ENCODE peak calls at places on chromosomes 1 and 21, in ten cellular contexts. One of them, this sample, is unnamed.

GRCh38 chr1:9778905-9779304 is 44.9 kb downstream of the CLSTN1 start:
- DNase-seq in HT1080: no peak
- DNase-seq in hippocampal formation: no peak
- DNase-seq in uterus: no peak
- DNase-seq in stimulated activated CD8-positive, alpha-beta memory T cell treated with anti-CD3 and anti-CD28 coated beads, Interleukin-2, amount 100 ng/mL, for 48 hours: no peak
- DNase-seq in neural crest cell: no peak
- DNase-seq in ascending aorta: no peak
- DNase-seq in LoVo: no peak
- DNase-seq in EL: no peak
- DNase-seq in cardiac fibroblast: no peak
- DNase-seq in this sample: no peak

GRCh38 chr1:107785506-107786213 is 179.3 kb downstream of the VAV3 start:
- DNase-seq in HT1080: no peak
- DNase-seq in hippocampal formation: no peak
- DNase-seq in uterus: no peak
- DNase-seq in stimulated activated CD8-positive, alpha-beta memory T cell treated with anti-CD3 and anti-CD28 coated beads, Interleukin-2, amount 100 ng/mL, for 48 hours: no peak
- DNase-seq in neural crest cell: no peak
- DNase-seq in ascending aorta: no peak
- DNase-seq in LoVo: no peak
- DNase-seq in EL: no peak
- DNase-seq in cardiac fibroblast: no peak
- DNase-seq in this sample: no peak

GRCh38 chr1:25053576-25054075 is 123.5 kb upstream of the RUNX3 start:
- DNase-seq in HT1080: no peak
- DNase-seq in hippocampal formation: no peak
- DNase-seq in uterus: no peak
- DNase-seq in stimulated activated CD8-positive, alpha-beta memory T cell treated with anti-CD3 and anti-CD28 coated beads, Interleukin-2, amount 100 ng/mL, for 48 hours: no peak
- DNase-seq in neural crest cell: no peak
- DNase-seq in ascending aorta: no peak
- DNase-seq in LoVo: no peak
- DNase-seq in EL: no peak
- DNase-seq in cardiac fibroblast: no peak
- DNase-seq in this sample: no peak

GRCh38 chr1:29236993-29237905 is 927 bp downstream of the PTPRU start:
- DNase-seq in HT1080: peak
- DNase-seq in hippocampal formation: no peak
- DNase-seq in uterus: peak
- DNase-seq in stimulated activated CD8-positive, alpha-beta memory T cell treated with anti-CD3 and anti-CD28 coated beads, Interleukin-2, amount 100 ng/mL, for 48 hours: no peak
- DNase-seq in neural crest cell: peak
- DNase-seq in ascending aorta: peak
- DNase-seq in LoVo: peak
- DNase-seq in EL: peak
- DNase-seq in cardiac fibroblast: peak
- DNase-seq in this sample: peak

GRCh38 chr1:2356401-2356800 is 35.0 kb downstream of the MORN1 start:
- DNase-seq in HT1080: no peak
- DNase-seq in hippocampal formation: no peak
- DNase-seq in uterus: no peak
- DNase-seq in stimulated activated CD8-positive, alpha-beta memory T cell treated with anti-CD3 and anti-CD28 coated beads, Interleukin-2, amount 100 ng/mL, for 48 hours: no peak
- DNase-seq in neural crest cell: no peak
- DNase-seq in ascending aorta: no peak
- DNase-seq in LoVo: no peak
- DNase-seq in EL: no peak
- DNase-seq in cardiac fibroblast: no peak
- DNase-seq in this sample: no peak

GRCh38 chr1:53340660-53341520 is 13.0 kb upstream of the LRP8 start:
- DNase-seq in HT1080: peak
- DNase-seq in hippocampal formation: no peak
- DNase-seq in uterus: no peak
- DNase-seq in stimulated activated CD8-positive, alpha-beta memory T cell treated with anti-CD3 and anti-CD28 coated beads, Interleukin-2, amount 100 ng/mL, for 48 hours: peak
- DNase-seq in neural crest cell: no peak
- DNase-seq in ascending aorta: peak
- DNase-seq in LoVo: no peak
- DNase-seq in EL: no peak
- DNase-seq in cardiac fibroblast: no peak
- DNase-seq in this sample: no peak

GRCh38 chr1:225973158-225973557 is 26.0 kb downstream of the SDE2 start:
- DNase-seq in HT1080: no peak
- DNase-seq in hippocampal formation: no peak
- DNase-seq in uterus: no peak
- DNase-seq in stimulated activated CD8-positive, alpha-beta memory T cell treated with anti-CD3 and anti-CD28 coated beads, Interleukin-2, amount 100 ng/mL, for 48 hours: no peak
- DNase-seq in neural crest cell: no peak
- DNase-seq in ascending aorta: no peak
- DNase-seq in LoVo: no peak
- DNase-seq in EL: no peak
- DNase-seq in cardiac fibroblast: no peak
- DNase-seq in this sample: no peak

GRCh38 chr1:1318131-1318652 is 6.3 kb downstream of the INTS11 start:
- DNase-seq in HT1080: peak
- DNase-seq in hippocampal formation: peak
- DNase-seq in uterus: peak
- DNase-seq in stimulated activated CD8-positive, alpha-beta memory T cell treated with anti-CD3 and anti-CD28 coated beads, Interleukin-2, amount 100 ng/mL, for 48 hours: no peak
- DNase-seq in neural crest cell: no peak
- DNase-seq in ascending aorta: peak
- DNase-seq in LoVo: peak
- DNase-seq in EL: peak
- DNase-seq in cardiac fibroblast: peak
- DNase-seq in this sample: no peak

GRCh38 chr1:187415065-187415464 is 586.3 kb downstream of the PLA2G4A start:
- DNase-seq in HT1080: no peak
- DNase-seq in hippocampal formation: no peak
- DNase-seq in uterus: no peak
- DNase-seq in stimulated activated CD8-positive, alpha-beta memory T cell treated with anti-CD3 and anti-CD28 coated beads, Interleukin-2, amount 100 ng/mL, for 48 hours: no peak
- DNase-seq in neural crest cell: no peak
- DNase-seq in ascending aorta: no peak
- DNase-seq in LoVo: no peak
- DNase-seq in EL: no peak
- DNase-seq in cardiac fibroblast: no peak
- DNase-seq in this sample: no peak

GRCh38 chr1:152871731-152872126 is 6.4 kb upstream of the SMCP start:
- DNase-seq in HT1080: no peak
- DNase-seq in hippocampal formation: no peak
- DNase-seq in uterus: no peak
- DNase-seq in stimulated activated CD8-positive, alpha-beta memory T cell treated with anti-CD3 and anti-CD28 coated beads, Interleukin-2, amount 100 ng/mL, for 48 hours: no peak
- DNase-seq in neural crest cell: no peak
- DNase-seq in ascending aorta: no peak
- DNase-seq in LoVo: no peak
- DNase-seq in EL: no peak
- DNase-seq in cardiac fibroblast: no peak
- DNase-seq in this sample: no peak

GRCh38 chr21:37145635-37146111 is 72.6 kb downstream of the TTC3 start:
- DNase-seq in HT1080: peak
- DNase-seq in hippocampal formation: no peak
- DNase-seq in uterus: no peak
- DNase-seq in stimulated activated CD8-positive, alpha-beta memory T cell treated with anti-CD3 and anti-CD28 coated beads, Interleukin-2, amount 100 ng/mL, for 48 hours: no peak
- DNase-seq in neural crest cell: no peak
- DNase-seq in ascending aorta: no peak
- DNase-seq in LoVo: no peak
- DNase-seq in EL: peak
- DNase-seq in cardiac fibroblast: peak
- DNase-seq in this sample: peak

GRCh38 chr1:212166296-212167039 is 118.7 kb upstream of the PPP2R5A start:
- DNase-seq in HT1080: no peak
- DNase-seq in hippocampal formation: no peak
- DNase-seq in uterus: no peak
- DNase-seq in stimulated activated CD8-positive, alpha-beta memory T cell treated with anti-CD3 and anti-CD28 coated beads, Interleukin-2, amount 100 ng/mL, for 48 hours: no peak
- DNase-seq in neural crest cell: no peak
- DNase-seq in ascending aorta: no peak
- DNase-seq in LoVo: no peak
- DNase-seq in EL: no peak
- DNase-seq in cardiac fibroblast: no peak
- DNase-seq in this sample: no peak

GRCh38 chr21:37338671-37339526 is 27.7 kb upstream of the DYRK1A start:
- DNase-seq in HT1080: peak
- DNase-seq in hippocampal formation: no peak
- DNase-seq in uterus: peak
- DNase-seq in stimulated activated CD8-positive, alpha-beta memory T cell treated with anti-CD3 and anti-CD28 coated beads, Interleukin-2, amount 100 ng/mL, for 48 hours: no peak
- DNase-seq in neural crest cell: no peak
- DNase-seq in ascending aorta: peak
- DNase-seq in LoVo: peak
- DNase-seq in EL: peak
- DNase-seq in cardiac fibroblast: peak
- DNase-seq in this sample: no peak

GRCh38 chr1:30695481-30695880 is 27.9 kb downstream of the MATN1 start:
- DNase-seq in HT1080: no peak
- DNase-seq in hippocampal formation: no peak
- DNase-seq in uterus: peak
- DNase-seq in stimulated activated CD8-positive, alpha-beta memory T cell treated with anti-CD3 and anti-CD28 coated beads, Interleukin-2, amount 100 ng/mL, for 48 hours: no peak
- DNase-seq in neural crest cell: no peak
- DNase-seq in ascending aorta: peak
- DNase-seq in LoVo: no peak
- DNase-seq in EL: no peak
- DNase-seq in cardiac fibroblast: no peak
- DNase-seq in this sample: no peak

GRCh38 chr1:218739426-218739825 is 394.3 kb downstream of the TGFB2 start:
- DNase-seq in HT1080: no peak
- DNase-seq in hippocampal formation: no peak
- DNase-seq in uterus: peak
- DNase-seq in stimulated activated CD8-positive, alpha-beta memory T cell treated with anti-CD3 and anti-CD28 coated beads, Interleukin-2, amount 100 ng/mL, for 48 hours: no peak
- DNase-seq in neural crest cell: no peak
- DNase-seq in ascending aorta: no peak
- DNase-seq in LoVo: no peak
- DNase-seq in EL: no peak
- DNase-seq in cardiac fibroblast: peak
- DNase-seq in this sample: no peak

GRCh38 chr1:27607239-27607804 is 3.4 kb upstream of the AHDC1 start:
- DNase-seq in HT1080: no peak
- DNase-seq in hippocampal formation: no peak
- DNase-seq in uterus: no peak
- DNase-seq in stimulated activated CD8-positive, alpha-beta memory T cell treated with anti-CD3 and anti-CD28 coated beads, Interleukin-2, amount 100 ng/mL, for 48 hours: no peak
- DNase-seq in neural crest cell: peak
- DNase-seq in ascending aorta: no peak
- DNase-seq in LoVo: no peak
- DNase-seq in EL: no peak
- DNase-seq in cardiac fibroblast: peak
- DNase-seq in this sample: peak

GRCh38 chr1:180098242-180098995 is 56.2 kb upstream of the QSOX1 start:
- DNase-seq in HT1080: peak
- DNase-seq in hippocampal formation: no peak
- DNase-seq in uterus: peak
- DNase-seq in stimulated activated CD8-positive, alpha-beta memory T cell treated with anti-CD3 and anti-CD28 coated beads, Interleukin-2, amount 100 ng/mL, for 48 hours: no peak
- DNase-seq in neural crest cell: no peak
- DNase-seq in ascending aorta: no peak
- DNase-seq in LoVo: no peak
- DNase-seq in EL: peak
- DNase-seq in cardiac fibroblast: peak
- DNase-seq in this sample: no peak

GRCh38 chr1:186806477-186806876 is 22.3 kb upstream of the PLA2G4A start:
- DNase-seq in HT1080: no peak
- DNase-seq in hippocampal formation: no peak
- DNase-seq in uterus: no peak
- DNase-seq in stimulated activated CD8-positive, alpha-beta memory T cell treated with anti-CD3 and anti-CD28 coated beads, Interleukin-2, amount 100 ng/mL, for 48 hours: no peak
- DNase-seq in neural crest cell: no peak
- DNase-seq in ascending aorta: no peak
- DNase-seq in LoVo: no peak
- DNase-seq in EL: peak
- DNase-seq in cardiac fibroblast: peak
- DNase-seq in this sample: peak

GRCh38 chr1:245124644-245125043 is 30.1 kb upstream of the KIF26B start:
- DNase-seq in HT1080: no peak
- DNase-seq in hippocampal formation: no peak
- DNase-seq in uterus: no peak
- DNase-seq in stimulated activated CD8-positive, alpha-beta memory T cell treated with anti-CD3 and anti-CD28 coated beads, Interleukin-2, amount 100 ng/mL, for 48 hours: no peak
- DNase-seq in neural crest cell: no peak
- DNase-seq in ascending aorta: no peak
- DNase-seq in LoVo: no peak
- DNase-seq in EL: no peak
- DNase-seq in cardiac fibroblast: no peak
- DNase-seq in this sample: no peak

GRCh38 chr1:9121891-9122409 is 7.0 kb downstream of the GPR157 start:
- DNase-seq in HT1080: no peak
- DNase-seq in hippocampal formation: no peak
- DNase-seq in uterus: no peak
- DNase-seq in stimulated activated CD8-positive, alpha-beta memory T cell treated with anti-CD3 and anti-CD28 coated beads, Interleukin-2, amount 100 ng/mL, for 48 hours: peak
- DNase-seq in neural crest cell: no peak
- DNase-seq in ascending aorta: no peak
- DNase-seq in LoVo: no peak
- DNase-seq in EL: no peak
- DNase-seq in cardiac fibroblast: no peak
- DNase-seq in this sample: no peak

GRCh38 chr1:24903955-24904730 is 25.9 kb downstream of the RUNX3 start:
- DNase-seq in HT1080: no peak
- DNase-seq in hippocampal formation: no peak
- DNase-seq in uterus: no peak
- DNase-seq in stimulated activated CD8-positive, alpha-beta memory T cell treated with anti-CD3 and anti-CD28 coated beads, Interleukin-2, amount 100 ng/mL, for 48 hours: no peak
- DNase-seq in neural crest cell: no peak
- DNase-seq in ascending aorta: peak
- DNase-seq in LoVo: no peak
- DNase-seq in EL: no peak
- DNase-seq in cardiac fibroblast: no peak
- DNase-seq in this sample: no peak

GRCh38 chr1:119367332-119368124 is 1.1 kb upstream of the HAO2 start:
- DNase-seq in HT1080: peak
- DNase-seq in hippocampal formation: peak
- DNase-seq in uterus: no peak
- DNase-seq in stimulated activated CD8-positive, alpha-beta memory T cell treated with anti-CD3 and anti-CD28 coated beads, Interleukin-2, amount 100 ng/mL, for 48 hours: no peak
- DNase-seq in neural crest cell: no peak
- DNase-seq in ascending aorta: no peak
- DNase-seq in LoVo: no peak
- DNase-seq in EL: peak
- DNase-seq in cardiac fibroblast: peak
- DNase-seq in this sample: peak

GRCh38 chr1:28323720-28324119 is 5.1 kb upstream of the MED18 start:
- DNase-seq in HT1080: no peak
- DNase-seq in hippocampal formation: no peak
- DNase-seq in uterus: no peak
- DNase-seq in stimulated activated CD8-positive, alpha-beta memory T cell treated with anti-CD3 and anti-CD28 coated beads, Interleukin-2, amount 100 ng/mL, for 48 hours: no peak
- DNase-seq in neural crest cell: no peak
- DNase-seq in ascending aorta: no peak
- DNase-seq in LoVo: no peak
- DNase-seq in EL: no peak
- DNase-seq in cardiac fibroblast: no peak
- DNase-seq in this sample: no peak

GRCh38 chr21:38476385-38476784 is 21.9 kb downstream of the ERG start:
- DNase-seq in HT1080: no peak
- DNase-seq in hippocampal formation: no peak
- DNase-seq in uterus: peak
- DNase-seq in stimulated activated CD8-positive, alpha-beta memory T cell treated with anti-CD3 and anti-CD28 coated beads, Interleukin-2, amount 100 ng/mL, for 48 hours: no peak
- DNase-seq in neural crest cell: no peak
- DNase-seq in ascending aorta: no peak
- DNase-seq in LoVo: no peak
- DNase-seq in EL: no peak
- DNase-seq in cardiac fibroblast: peak
- DNase-seq in this sample: no peak

GRCh38 chr1:22912311-22912710 is 60.4 kb downstream of the LACTBL1 start:
- DNase-seq in HT1080: no peak
- DNase-seq in hippocampal formation: no peak
- DNase-seq in uterus: no peak
- DNase-seq in stimulated activated CD8-positive, alpha-beta memory T cell treated with anti-CD3 and anti-CD28 coated beads, Interleukin-2, amount 100 ng/mL, for 48 hours: no peak
- DNase-seq in neural crest cell: no peak
- DNase-seq in ascending aorta: no peak
- DNase-seq in LoVo: no peak
- DNase-seq in EL: no peak
- DNase-seq in cardiac fibroblast: no peak
- DNase-seq in this sample: no peak

GRCh38 chr1:71964188-71964587 is 318.2 kb downstream of the NEGR1 start:
- DNase-seq in HT1080: peak
- DNase-seq in hippocampal formation: no peak
- DNase-seq in uterus: no peak
- DNase-seq in stimulated activated CD8-positive, alpha-beta memory T cell treated with anti-CD3 and anti-CD28 coated beads, Interleukin-2, amount 100 ng/mL, for 48 hours: no peak
- DNase-seq in neural crest cell: no peak
- DNase-seq in ascending aorta: no peak
- DNase-seq in LoVo: no peak
- DNase-seq in EL: no peak
- DNase-seq in cardiac fibroblast: no peak
- DNase-seq in this sample: no peak

GRCh38 chr1:21508580-21509350 is 458 bp upstream of the ALPL start:
- DNase-seq in HT1080: no peak
- DNase-seq in hippocampal formation: no peak
- DNase-seq in uterus: no peak
- DNase-seq in stimulated activated CD8-positive, alpha-beta memory T cell treated with anti-CD3 and anti-CD28 coated beads, Interleukin-2, amount 100 ng/mL, for 48 hours: peak
- DNase-seq in neural crest cell: peak
- DNase-seq in ascending aorta: no peak
- DNase-seq in LoVo: peak
- DNase-seq in EL: peak
- DNase-seq in cardiac fibroblast: peak
- DNase-seq in this sample: peak

GRCh38 chr21:26236281-26236680 is 65.7 kb upstream of the APP start:
- DNase-seq in HT1080: no peak
- DNase-seq in hippocampal formation: no peak
- DNase-seq in uterus: no peak
- DNase-seq in stimulated activated CD8-positive, alpha-beta memory T cell treated with anti-CD3 and anti-CD28 coated beads, Interleukin-2, amount 100 ng/mL, for 48 hours: no peak
- DNase-seq in neural crest cell: no peak
- DNase-seq in ascending aorta: no peak
- DNase-seq in LoVo: no peak
- DNase-seq in EL: no peak
- DNase-seq in cardiac fibroblast: no peak
- DNase-seq in this sample: no peak

This sample was measured in neural progenitor cell.